ENCODE peak calls at places on chromosomes 4 and X, in four cellular contexts. A is GM12878, J is IMR-90, T is K562. B is an unnamed sample.

GRCh38 chrX:68895339-68896250 is 66.8 kb downstream of the EFNB1 start:
- DNase-seq in A (no peak), J (peak), T (peak), B (peak)

GRCh38 chrX:70386240-70386639 is 36.9 kb upstream of the GDPD2 start:
- DNase-seq in A (no peak), J (peak), T (no peak), B (no peak)

GRCh38 chr4:128249787-128250668 is 37.6 kb downstream of the PGRMC2 start:
- DNase-seq in A (no peak), J (no peak), T (no peak), B (no peak)

GRCh38 chr4:73573794-73574528 is 46.3 kb downstream of the RASSF6 start:
- DNase-seq in A (peak), J (peak), T (peak), B (peak)

GRCh38 chrX:63889001-63889400 is 104.0 kb upstream of the ARHGEF9 start:
- DNase-seq in A (no peak), J (peak), T (no peak), B (no peak)

GRCh38 chr4:8147231-8147970 is 11.2 kb downstream of the ABLIM2 start:
- DNase-seq in A (no peak), J (no peak), T (no peak), B (no peak)

GRCh38 chr4:101277661-101278060 is 69.7 kb downstream of the PPP3CA start:
- DNase-seq in A (no peak), J (peak), T (no peak), B (no peak)

GRCh38 chr4:17066241-17066640 is 167.8 kb upstream of the LDB2 start:
- DNase-seq in A (no peak), J (peak), T (no peak), B (no peak)

GRCh38 chr4:104693601-104694201 is 199.0 kb upstream of the CXXC4 start:
- DNase-seq in A (no peak), J (peak), T (no peak), B (no peak)

GRCh38 chr4:157280673-157281072 is 60.1 kb downstream of the GRIA2 start:
- DNase-seq in A (no peak), J (no peak), T (no peak), B (no peak)

GRCh38 chr4:173499568-173500535 is 30.2 kb downstream of the HAND2 start:
- DNase-seq in A (no peak), J (no peak), T (no peak), B (no peak)

GRCh38 chr4:101119141-101119540 is 228.2 kb downstream of the PPP3CA start:
- DNase-seq in A (no peak), J (no peak), T (no peak), B (no peak)

GRCh38 chrX:17590892-17591740 is 146.2 kb upstream of the SCML1 start:
- DNase-seq in A (no peak), J (peak), T (peak), B (peak)

GRCh38 chr4:151218343-151218742 is 58.6 kb upstream of the PRSS48 start:
- DNase-seq in A (no peak), J (peak), T (no peak), B (peak)

GRCh38 chr4:152635876-152636275 is 43.9 kb downstream of the TMEM154 start:
- DNase-seq in A (no peak), J (no peak), T (no peak), B (no peak)

GRCh38 chr4:152630361-152630760 is 49.4 kb downstream of the TMEM154 start:
- DNase-seq in A (no peak), J (no peak), T (peak), B (no peak)

GRCh38 chr4:152633118-152633517 is 46.7 kb downstream of the TMEM154 start:
- DNase-seq in A (no peak), J (no peak), T (no peak), B (no peak)

GRCh38 chr4:152629908-152630307 is 49.9 kb downstream of the TMEM154 start:
- DNase-seq in A (no peak), J (no peak), T (no peak), B (no peak)

DNA sequence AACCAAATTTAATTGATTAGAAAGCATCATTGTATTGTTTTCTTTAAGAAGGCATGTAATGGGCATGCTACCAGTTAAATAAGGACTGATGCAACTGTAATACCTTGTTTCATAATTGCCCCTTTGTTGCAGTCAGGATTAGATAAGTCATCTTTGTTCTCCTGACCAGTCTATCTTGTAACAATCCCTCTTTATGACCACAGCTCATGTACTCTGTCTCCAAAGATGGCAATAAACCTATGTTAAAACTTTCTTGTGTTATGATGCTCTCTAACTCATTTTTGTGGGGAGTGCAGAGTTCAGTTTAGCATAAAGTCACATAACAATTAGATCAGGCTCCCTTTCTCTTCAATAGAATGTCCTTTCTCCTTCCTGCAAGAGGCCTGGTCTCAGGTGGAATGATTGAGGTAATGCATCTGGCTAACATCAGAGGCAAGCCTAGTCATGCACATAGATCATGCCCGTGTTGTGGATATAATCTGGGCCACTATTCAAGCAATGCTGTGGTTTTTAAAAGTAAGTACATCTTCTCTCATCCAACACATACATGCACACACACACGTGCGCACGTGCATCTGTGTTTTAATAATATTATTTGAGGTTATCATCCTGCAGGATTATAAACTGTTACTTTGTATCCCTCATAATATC is 45.6 kb downstream of the TMEM154 start:
- DNase-seq in A (no peak), J (no peak), T (no peak), B (no peak)
- TF ChIP-seq FOS in A (no peak), J (no peak), T (no peak), B (no peak)

GRCh38 chr4:139556735-139557505 is 901 bp upstream of the SETD7 start:
- DNase-seq in A (no peak), J (no peak), T (peak), B (peak)

GRCh38 chr4:139555705-139556070 is 331 bp downstream of the SETD7 start:
- DNase-seq in A (no peak), J (no peak), T (peak), B (no peak)

GRCh38 chr4:139557506-139558110 is 1.6 kb upstream of the SETD7 start:
- DNase-seq in A (no peak), J (no peak), T (no peak), B (peak)

GRCh38 chr4:139555073-139555704 is 830 bp downstream of the SETD7 start:
- DNase-seq in A (no peak), J (peak), T (peak), B (peak)

DNA sequence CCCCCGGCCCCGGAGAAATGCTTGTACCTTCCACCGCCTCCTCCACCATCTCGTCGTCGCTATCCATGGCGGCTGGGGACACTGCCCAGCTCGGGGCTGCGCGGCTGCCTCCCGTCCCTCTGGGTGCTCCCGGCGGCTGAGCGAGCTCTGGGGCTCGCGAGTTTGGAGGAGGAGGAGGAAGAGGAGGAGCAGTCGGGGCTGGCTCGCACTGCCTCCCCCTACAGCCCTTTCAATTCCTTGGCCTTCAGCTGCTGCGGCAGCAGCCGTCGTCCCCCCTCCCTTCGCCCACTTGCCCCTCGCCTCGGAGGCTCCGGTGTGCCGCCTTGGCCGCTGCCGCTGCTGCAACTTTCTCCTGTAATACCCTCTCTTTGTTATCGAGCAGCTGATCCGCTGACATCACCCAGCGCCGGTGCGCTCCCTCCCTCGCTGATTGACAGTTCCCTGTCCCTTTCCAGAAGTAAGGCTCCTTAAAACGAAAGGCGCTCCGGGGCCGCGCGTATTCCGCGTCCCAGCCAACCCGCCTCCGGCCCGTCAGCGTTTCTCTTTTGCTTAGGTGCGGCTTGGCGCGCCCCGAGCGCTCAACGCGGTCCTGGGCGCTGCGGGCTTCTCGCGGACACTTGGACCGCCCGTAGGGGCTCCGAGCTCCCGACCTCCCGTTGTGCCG is at the start of gene SETD7:
- DNase-seq in A (no peak), J (peak), T (peak), B (peak)
- TF ChIP-seq POLR2A in A (peak), J (peak), T (no peak), B (peak)

DNA sequence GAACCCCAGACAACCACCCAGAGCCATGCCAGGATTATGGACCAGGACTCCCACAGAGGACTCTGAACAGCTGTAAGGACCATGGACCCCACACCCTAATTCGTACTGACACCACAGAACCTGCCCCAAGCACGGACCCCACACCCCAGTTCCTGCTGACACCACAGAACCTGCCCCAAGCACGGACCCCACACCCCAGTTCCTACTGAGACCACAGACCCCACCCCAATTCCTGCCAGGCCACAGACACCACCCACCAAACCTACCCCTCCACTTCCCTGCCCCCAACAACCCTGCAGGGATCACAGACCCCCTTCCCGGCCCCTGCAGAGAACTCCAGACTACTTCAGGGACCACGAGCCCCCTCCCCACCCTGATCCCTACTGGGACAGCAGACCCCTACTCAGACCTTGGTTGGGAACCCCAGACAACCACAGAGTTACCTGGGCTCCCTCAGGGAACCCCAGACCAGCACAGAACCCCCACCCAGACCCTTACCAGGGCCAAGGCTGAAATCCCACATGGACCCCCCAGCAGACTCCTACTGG is 1.4 kb upstream of the DHRSX start:
- DNase-seq in A (no peak), J (no peak), T (no peak), B (no peak)
- TF ChIP-seq FOS in A (no peak), J (no peak), T (no peak), B (no peak)

GRCh38 chrX:53084043-53084570 is 1.9 kb downstream of the TSPYL2 start:
- DNase-seq in A (no peak), J (peak), T (no peak), B (no peak)
- TF ChIP-seq POLR2A in A (no peak), J (peak), T (no peak), B (no peak)

GRCh38 chrX:149504226-149504914 is 736 bp downstream of the IDS start:
- DNase-seq in A (no peak), J (no peak), T (peak), B (no peak)
- TF ChIP-seq FOS in A (no peak), J (no peak), T (no peak), B (no peak)

B was measured in endothelial cell of umbilical vein.